ENCODE peak calls at places on chromosomes 4 and X, in six cellular contexts. N, T, M, S, F and Y are unnamed samples.

GRCh38 chrX:105464611-105465010 is 244.1 kb upstream of the TEX13A start:
- DNase-seq in N (no peak), T (no peak), M (no peak), S (no peak), F (no peak), Y (no peak)

GRCh38 chr4:144374065-144374464 is 233.5 kb upstream of the GYPA start:
- DNase-seq in N (no peak), T (peak), M (no peak), S (no peak), F (no peak), Y (no peak)

GRCh38 chr4:152283806-152284470 is 252.0 kb downstream of the FBXW7 start:
- DNase-seq in N (no peak), T (no peak), M (peak), S (no peak), F (no peak), Y (no peak)

GRCh38 chr4:144578681-144579080 is 67.3 kb upstream of the HHIP start:
- DNase-seq in N (no peak), T (no peak), M (no peak), S (no peak), F (no peak), Y (no peak)

GRCh38 chr4:185039508-185040273 is 21.4 kb downstream of the HELT start:
- DNase-seq in N (peak), T (peak), M (no peak), S (peak), F (peak), Y (peak)

GRCh38 chrX:154348646-154349358 is 25.6 kb downstream of the FLNA start:
- DNase-seq in N (no peak), T (no peak), M (no peak), S (no peak), F (no peak), Y (no peak)

GRCh38 chr4:150234246-150234645 is 156.0 kb downstream of the DCLK2 start:
- DNase-seq in N (no peak), T (no peak), M (no peak), S (no peak), F (no peak), Y (no peak)

GRCh38 chr4:39825741-39826231 is 127.8 kb downstream of the UBE2K start:
- DNase-seq in N (no peak), T (no peak), M (no peak), S (no peak), F (no peak), Y (no peak)

GRCh38 chrX:1394731-1395501 is 3.0 kb upstream of the SLC25A6 start:
- DNase-seq in N (no peak), T (no peak), M (no peak), S (no peak), F (no peak), Y (no peak)

GRCh38 chr4:7863911-7864681 is 75.6 kb downstream of the AFAP1 start:
- DNase-seq in N (no peak), T (peak), M (no peak), S (peak), F (no peak), Y (peak)

GRCh38 chr4:112031712-112032328 is 113.4 kb upstream of the FAM241A start:
- DNase-seq in N (no peak), T (peak), M (no peak), S (peak), F (peak), Y (peak)

GRCh38 chrX:119809185-119809666 is 17.8 kb upstream of the RPL39 start:
- DNase-seq in N (no peak), T (no peak), M (no peak), S (no peak), F (no peak), Y (no peak)

GRCh38 chr4:304987-305680 is at the start of gene ZNF732:
- DNase-seq in N (no peak), T (no peak), M (no peak), S (peak), F (peak), Y (no peak)

GRCh38 chr4:47704693-47705325 is 133.1 kb downstream of the CORIN start:
- DNase-seq in N (no peak), T (peak), M (no peak), S (peak), F (peak), Y (peak)

GRCh38 chr4:101037249-101037648 is 310.1 kb downstream of the PPP3CA start:
- DNase-seq in N (no peak), T (no peak), M (no peak), S (no peak), F (no peak), Y (no peak)

GRCh38 chrX:24025741-24026402 is 1.1 kb downstream of the KLHL15 start:
- DNase-seq in N (no peak), T (no peak), M (no peak), S (no peak), F (no peak), Y (peak)

GRCh38 chrX:29257516-29257915 is 670.3 kb downstream of the IL1RAPL1 start:
- DNase-seq in N (no peak), T (no peak), M (peak), S (no peak), F (no peak), Y (no peak)

GRCh38 chr4:31007858-31008257 is 287.7 kb downstream of the PCDH7 start:
- DNase-seq in N (no peak), T (no peak), M (no peak), S (no peak), F (no peak), Y (no peak)

GRCh38 chrX:72169008-72169728 is 12.4 kb upstream of the PIN4 start:
- DNase-seq in N (no peak), T (no peak), M (peak), S (no peak), F (peak), Y (no peak)

GRCh38 chr4:15778742-15779231 is 659 bp downstream of the CD38 start:
- DNase-seq in N (peak), T (peak), M (no peak), S (peak), F (no peak), Y (peak)

GRCh38 chr4:168766537-168767316 is 243.3 kb downstream of the CBR4 start:
- DNase-seq in N (no peak), T (no peak), M (peak), S (no peak), F (no peak), Y (no peak)

GRCh38 chr4:74111990-74112389 is 13.0 kb upstream of the CXCL2 start:
- DNase-seq in N (no peak), T (no peak), M (no peak), S (no peak), F (peak), Y (no peak)

GRCh38 chr4:48216563-48216962 is 53.1 kb downstream of the TEC start:
- DNase-seq in N (no peak), T (no peak), M (no peak), S (no peak), F (no peak), Y (no peak)

GRCh38 chr4:61397174-61397573 is 197.0 kb downstream of the ADGRL3 start:
- DNase-seq in N (no peak), T (no peak), M (no peak), S (no peak), F (no peak), Y (no peak)

GRCh38 chr4:88735554-88735953 is 37.9 kb upstream of the NAP1L5 start:
- DNase-seq in N (no peak), T (no peak), M (no peak), S (no peak), F (no peak), Y (no peak)

GRCh38 chr4:183140911-183141320 is 41.9 kb downstream of the WWC2 start:
- DNase-seq in N (no peak), T (no peak), M (peak), S (no peak), F (no peak), Y (no peak)

GRCh38 chr4:86582453-86582852 is 11.7 kb upstream of the PTPN13 start:
- DNase-seq in N (no peak), T (no peak), M (no peak), S (no peak), F (no peak), Y (no peak)

GRCh38 chr4:15213415-15213814 is 211.1 kb downstream of the CPEB2 start:
- DNase-seq in N (no peak), T (no peak), M (no peak), S (no peak), F (no peak), Y (no peak)

GRCh38 chr4:158170691-158171455 is 2.0 kb downstream of the GASK1B start:
- DNase-seq in N (no peak), T (peak), M (no peak), S (no peak), F (peak), Y (peak)

GRCh38 chrX:39416547-39417262 is 615.4 kb downstream of the MID1IP1 start:
- DNase-seq in N (no peak), T (no peak), M (no peak), S (peak), F (no peak), Y (peak)